ENCODE peak calls at places on chromosomes 6 and 20, in ten cellular contexts. E, R, F, G, N, B, I, J, S and U are unnamed samples.

GRCh38 chr6:10307476-10307875 is 107.4 kb downstream of the TFAP2A start:
- DNase-seq in E (no peak), R (no peak), F (no peak), G (no peak), N (peak), B (no peak), I (no peak), J (no peak), S (no peak), U (no peak)

GRCh38 chr6:336159-337114 is 44.1 kb downstream of the DUSP22 start:
- DNase-seq in E (no peak), R (no peak), F (no peak), G (no peak), N (no peak), B (no peak), I (no peak), J (no peak), S (no peak), U (no peak)

GRCh38 chr20:56570832-56571231 is 37.8 kb downstream of the FAM209B start:
- DNase-seq in E (no peak), R (no peak), F (no peak), G (no peak), N (no peak), B (no peak), I (no peak), J (no peak), S (no peak), U (no peak)

GRCh38 chr20:53763707-53764415 is 170.2 kb upstream of the ZNF217 start:
- DNase-seq in E (no peak), R (no peak), F (no peak), G (peak), N (peak), B (no peak), I (no peak), J (peak), S (no peak), U (no peak)

GRCh38 chr6:134447423-134447822 is 129.5 kb upstream of the SGK1 start:
- DNase-seq in E (no peak), R (no peak), F (no peak), G (peak), N (no peak), B (no peak), I (no peak), J (no peak), S (no peak), U (no peak)

GRCh38 chr6:126302191-126302590 is 37.7 kb upstream of the CENPW start:
- DNase-seq in E (no peak), R (no peak), F (no peak), G (peak), N (no peak), B (no peak), I (no peak), J (no peak), S (no peak), U (no peak)

GRCh38 chr6:30781697-30782424 is 37.5 kb upstream of the IER3 start:
- DNase-seq in E (peak), R (peak), F (no peak), G (peak), N (no peak), B (peak), I (no peak), J (peak), S (peak), U (peak)

GRCh38 chr6:35037289-35038038 is 103.7 kb downstream of the TCP11 start:
- DNase-seq in E (no peak), R (no peak), F (no peak), G (no peak), N (no peak), B (no peak), I (no peak), J (no peak), S (no peak), U (no peak)

GRCh38 chr6:102488729-102489128 is 1095.2 kb downstream of the GRIK2 start:
- DNase-seq in E (no peak), R (no peak), F (no peak), G (peak), N (no peak), B (no peak), I (no peak), J (peak), S (no peak), U (no peak)

GRCh38 chr6:112781236-112781635 is 434.1 kb downstream of the RFPL4B start:
- DNase-seq in E (no peak), R (no peak), F (peak), G (peak), N (no peak), B (no peak), I (no peak), J (peak), S (no peak), U (no peak)

GRCh38 chr6:151101116-151101810 is 138.5 kb upstream of the AKAP12 start:
- DNase-seq in E (no peak), R (no peak), F (no peak), G (peak), N (no peak), B (no peak), I (no peak), J (no peak), S (no peak), U (no peak)

GRCh38 chr6:40584741-40585140 is 2.4 kb downstream of the LRFN2 start:
- DNase-seq in E (no peak), R (no peak), F (no peak), G (no peak), N (no peak), B (no peak), I (no peak), J (no peak), S (no peak), U (no peak)

GRCh38 chr6:40583694-40584093 is 3.5 kb downstream of the LRFN2 start:
- DNase-seq in E (no peak), R (no peak), F (no peak), G (no peak), N (no peak), B (no peak), I (no peak), J (no peak), S (no peak), U (no peak)

GRCh38 chr6:40585218-40585617 is 1.9 kb downstream of the LRFN2 start:
- DNase-seq in E (no peak), R (no peak), F (no peak), G (no peak), N (no peak), B (no peak), I (no peak), J (no peak), S (no peak), U (no peak)

GRCh38 chr6:40585661-40586269 is 1.4 kb downstream of the LRFN2 start:
- DNase-seq in E (no peak), R (no peak), F (no peak), G (no peak), N (peak), B (no peak), I (no peak), J (no peak), S (no peak), U (no peak)

GRCh38 chr6:40582892-40583291 is 4.3 kb downstream of the LRFN2 start:
- DNase-seq in E (no peak), R (no peak), F (no peak), G (no peak), N (no peak), B (no peak), I (no peak), J (no peak), S (no peak), U (no peak)
- TF ChIP-seq CTCF in E (no peak), R (peak), F (peak), G (peak), N (peak), B (no peak), I (no peak), J (peak), S (no peak), U (no peak)

DNA sequence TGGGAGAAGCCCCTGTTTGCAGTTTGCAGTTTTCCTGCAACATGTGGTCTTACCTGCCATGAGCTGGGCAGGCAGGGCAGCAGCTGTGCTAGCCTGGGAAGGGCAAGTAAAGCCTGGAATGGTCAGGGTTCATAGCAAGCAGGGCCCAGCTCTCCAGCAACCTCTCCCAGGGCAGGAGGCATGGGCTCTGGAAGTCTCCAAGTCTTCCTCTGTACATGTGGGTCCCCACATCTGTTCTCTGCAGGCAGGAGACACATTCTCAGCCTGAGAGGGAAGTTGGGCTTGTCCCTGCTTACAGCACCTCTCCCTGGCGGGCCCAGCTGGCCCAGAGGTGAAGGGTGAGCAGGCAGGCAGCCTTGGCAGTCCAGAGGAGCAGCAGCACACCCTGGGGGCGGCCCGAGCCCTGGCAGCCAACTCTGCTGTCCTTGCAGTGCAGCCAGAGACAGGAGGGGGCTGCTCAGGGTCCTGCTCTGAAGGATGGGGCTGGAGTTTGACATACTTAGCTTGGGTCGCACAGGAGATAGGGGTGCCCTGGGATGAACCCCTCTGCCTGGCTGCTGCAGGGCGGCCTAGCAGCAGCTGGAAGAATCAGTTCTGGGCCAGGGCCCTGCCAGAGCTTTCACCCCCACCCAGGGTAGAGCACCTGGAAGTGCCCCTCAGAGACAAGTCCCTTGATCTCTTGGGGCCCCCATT is 176.0 kb downstream of the MRPL14 start:
- DNase-seq in E (no peak), R (peak), F (peak), G (peak), N (peak), B (peak), I (peak), J (no peak), S (peak), U (peak)
- TF ChIP-seq CTCF in E (no peak), R (peak), F (no peak), G (peak), N (peak), B (peak), I (peak), J (peak), S (peak), U (no peak)

DNA sequence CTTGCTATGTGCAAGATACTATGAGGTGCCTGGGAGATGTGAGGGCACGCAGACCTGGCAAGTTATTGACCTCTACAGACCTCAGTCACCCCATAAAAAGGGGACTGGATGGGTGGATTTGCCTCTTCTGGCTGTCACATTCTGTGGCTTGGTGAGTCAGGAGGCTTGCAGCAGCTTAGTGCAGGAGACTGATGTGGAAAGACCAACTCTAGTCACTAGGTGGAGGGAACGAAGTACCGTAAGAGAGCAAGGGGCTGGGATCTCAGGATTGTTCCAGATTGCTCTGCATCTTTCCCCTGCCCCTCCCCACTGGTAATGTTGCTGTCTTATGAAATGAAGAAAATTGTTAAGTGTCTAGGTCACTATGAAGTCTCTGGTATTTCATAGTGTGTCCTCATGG is 3.3 kb downstream of the MAPRE1 start:
- DNase-seq in E (no peak), R (no peak), F (no peak), G (peak), N (no peak), B (no peak), I (no peak), J (peak), S (no peak), U (no peak)
- TF ChIP-seq CTCF in E (no peak), R (no peak), F (no peak), G (peak), N (peak), B (no peak), I (no peak), J (peak), S (no peak), U (no peak)

GRCh38 chr20:43193443-43193842 is 3.7 kb upstream of the PTPRT start:
- DNase-seq in E (no peak), R (no peak), F (no peak), G (no peak), N (no peak), B (no peak), I (no peak), J (no peak), S (no peak), U (no peak)

GRCh38 chr20:43191143-43191542 is 1.4 kb upstream of the PTPRT start:
- DNase-seq in E (no peak), R (no peak), F (no peak), G (no peak), N (no peak), B (no peak), I (no peak), J (no peak), S (no peak), U (no peak)

GRCh38 chr20:43190332-43190953 is 737 bp upstream of the PTPRT start:
- DNase-seq in E (no peak), R (no peak), F (no peak), G (no peak), N (peak), B (no peak), I (no peak), J (no peak), S (no peak), U (no peak)

GRCh38 chr20:43194187-43194586 is 4.5 kb upstream of the PTPRT start:
- DNase-seq in E (no peak), R (no peak), F (no peak), G (no peak), N (no peak), B (no peak), I (no peak), J (no peak), S (no peak), U (no peak)

DNA sequence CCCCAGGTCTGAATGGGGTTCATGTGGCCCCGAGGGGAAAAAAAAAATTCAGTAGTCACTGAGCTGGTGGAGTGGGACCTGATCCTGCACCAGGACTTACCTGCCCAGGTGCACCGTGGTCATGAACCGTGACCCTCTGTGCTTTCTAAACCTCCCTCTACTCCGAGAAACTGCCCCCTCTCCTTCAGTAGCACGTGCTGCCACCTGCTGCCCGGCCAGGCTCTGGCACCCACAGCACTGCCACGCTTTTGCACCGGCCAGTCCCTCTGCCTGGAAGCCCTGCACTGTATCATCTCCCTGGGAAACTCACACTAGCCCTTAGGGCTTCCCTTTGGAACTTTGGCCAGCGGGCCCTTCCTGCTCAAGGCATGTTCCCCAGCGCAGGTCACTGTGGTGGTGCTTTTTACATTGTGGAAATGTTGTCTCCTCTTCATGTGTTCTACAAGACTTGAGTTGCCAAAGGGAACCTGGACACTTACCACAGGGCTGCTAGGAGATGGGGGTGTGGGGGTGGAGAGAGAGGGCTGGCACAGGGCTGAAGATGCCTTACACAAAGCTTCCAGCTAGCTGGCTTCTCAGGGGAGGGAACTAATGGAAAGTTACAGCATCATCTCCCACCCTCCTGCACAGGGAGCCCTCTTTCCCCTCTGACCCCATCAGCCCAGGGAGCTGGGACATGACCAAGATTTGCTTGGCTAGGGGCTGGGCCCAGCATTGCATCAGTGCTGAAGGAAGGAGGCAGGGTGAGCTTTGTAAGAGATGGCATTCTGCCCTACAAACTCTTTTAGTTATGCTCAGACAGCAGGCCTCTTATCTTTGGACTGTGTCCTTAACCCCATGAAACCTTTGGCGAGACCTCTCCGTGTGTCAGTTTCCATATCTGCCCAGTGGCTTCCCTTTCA is 2.5 kb upstream of the PTPRT start:
- DNase-seq in E (no peak), R (no peak), F (peak), G (peak), N (peak), B (no peak), I (peak), J (no peak), S (peak), U (no peak)
- TF ChIP-seq CTCF in E (no peak), R (peak), F (peak), G (peak), N (peak), B (peak), I (peak), J (peak), S (peak), U (no peak)

GRCh38 chr20:33925867-33926266 is 67.8 kb upstream of the RALY start:
- DNase-seq in E (no peak), R (no peak), F (no peak), G (peak), N (no peak), B (no peak), I (no peak), J (peak), S (no peak), U (no peak)

GRCh38 chr20:33926425-33926824 is 67.3 kb upstream of the RALY start:
- DNase-seq in E (no peak), R (no peak), F (no peak), G (no peak), N (no peak), B (no peak), I (no peak), J (no peak), S (no peak), U (no peak)

GRCh38 chr20:33927703-33928102 is 66.0 kb upstream of the RALY start:
- DNase-seq in E (no peak), R (no peak), F (no peak), G (no peak), N (no peak), B (no peak), I (no peak), J (no peak), S (no peak), U (no peak)

GRCh38 chr20:33933469-33933909 is 60.2 kb upstream of the RALY start:
- DNase-seq in E (no peak), R (peak), F (peak), G (peak), N (peak), B (peak), I (no peak), J (peak), S (peak), U (no peak)

DNA sequence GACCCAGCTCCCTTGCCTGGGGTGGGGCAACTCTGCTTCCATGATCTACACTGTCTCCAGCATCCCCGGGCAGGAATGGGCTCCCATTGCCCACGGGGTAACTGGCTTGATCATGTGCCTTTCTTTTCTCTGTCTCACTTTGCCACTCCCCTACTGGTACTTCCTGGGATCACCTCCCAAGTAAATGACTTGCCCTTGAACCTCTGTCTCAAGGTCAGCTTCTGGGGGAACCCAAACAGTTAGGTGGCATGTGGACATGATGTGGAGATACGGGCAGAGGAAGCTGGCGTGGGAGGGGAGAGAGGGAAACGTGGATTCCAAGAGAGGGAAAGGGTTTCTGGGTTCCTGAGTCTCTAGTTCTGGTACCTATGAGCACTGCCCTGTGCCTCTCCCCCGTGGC is 63.8 kb upstream of the RALY start:
- DNase-seq in E (no peak), R (no peak), F (no peak), G (no peak), N (no peak), B (no peak), I (no peak), J (no peak), S (no peak), U (no peak)
- TF ChIP-seq CTCF in E (no peak), R (no peak), F (no peak), G (no peak), N (no peak), B (no peak), I (peak), J (no peak), S (no peak), U (peak)

GRCh38 chr6:161152527-161152862 is 121.4 kb downstream of the AGPAT4 start:
- DNase-seq in E (no peak), R (no peak), F (no peak), G (no peak), N (no peak), B (no peak), I (no peak), J (no peak), S (no peak), U (no peak)

GRCh38 chr6:161154796-161155335 is 119.0 kb downstream of the AGPAT4 start:
- DNase-seq in E (no peak), R (no peak), F (no peak), G (no peak), N (no peak), B (no peak), I (no peak), J (no peak), S (no peak), U (no peak)

GRCh38 chr6:161151660-161152526 is 122.0 kb downstream of the AGPAT4 start:
- DNase-seq in E (no peak), R (no peak), F (no peak), G (no peak), N (no peak), B (no peak), I (no peak), J (no peak), S (no peak), U (no peak)

GRCh38 chr6:161153725-161154124 is 120.1 kb downstream of the AGPAT4 start:
- DNase-seq in E (no peak), R (no peak), F (no peak), G (no peak), N (no peak), B (no peak), I (no peak), J (no peak), S (no peak), U (no peak)

DNA sequence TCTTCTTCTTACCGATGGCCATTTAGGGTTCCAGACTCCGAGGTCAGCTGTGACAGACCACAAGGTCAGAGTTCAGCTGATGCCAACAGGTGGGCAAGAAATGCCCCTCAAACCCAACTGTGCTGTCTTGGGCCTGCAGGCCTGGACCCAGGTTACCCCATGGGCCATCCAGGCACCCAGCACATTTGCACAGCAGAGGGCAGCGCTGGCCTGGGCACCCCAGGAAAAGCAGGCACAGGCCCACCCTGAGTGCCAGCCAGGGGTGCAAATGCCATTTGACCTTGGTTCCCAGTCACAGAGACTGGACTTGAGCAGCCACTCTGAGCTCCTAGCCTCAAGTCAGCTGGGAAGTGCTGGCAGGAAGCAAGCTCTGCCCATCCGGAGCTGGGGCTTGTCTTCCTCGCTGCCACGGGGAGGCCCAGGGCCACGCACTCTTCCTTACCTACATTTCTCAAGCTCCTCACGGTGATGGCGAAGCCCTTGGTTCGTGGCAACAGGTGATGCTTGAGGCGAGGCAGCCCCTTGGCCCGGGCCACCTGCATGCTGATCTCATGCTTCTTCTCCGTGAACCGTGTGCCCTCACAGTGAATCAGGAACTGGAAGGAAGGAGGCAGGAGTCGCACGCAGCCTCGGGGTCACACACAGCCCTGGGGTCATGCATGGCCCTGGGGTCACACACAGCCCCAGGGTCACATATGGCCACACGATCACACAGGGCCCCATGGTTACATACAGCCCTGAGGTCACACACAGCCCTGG is 120.8 kb downstream of the AGPAT4 start:
- DNase-seq in E (no peak), R (no peak), F (no peak), G (no peak), N (no peak), B (no peak), I (no peak), J (no peak), S (no peak), U (no peak)
- TF ChIP-seq CTCF in E (no peak), R (peak), F (no peak), G (peak), N (peak), B (peak), I (no peak), J (peak), S (peak), U (no peak)